ENCODE peak calls at places on chromosome 4, in seven cellular contexts. Y is substantia nigra; V is activated CD8-positive, alpha-beta T cell treated with anti-CD3 and anti-CD28 coated beads for 36 hours; X is dermis blood vessel endothelial cell; P is HT1080; Q is AML-193; E is iPS DF 19.7. H is an unnamed sample.

GRCh38 chr4:176566769-176567168 is 226.0 kb downstream of the VEGFC start:
- DNase-seq in Y (no peak), E (no peak), V (no peak), X (peak; percentile 33), P (no peak), Q (no peak), H (no peak)

GRCh38 chr4:150849016-150849415 is 166.1 kb downstream of the LRBA start:
- DNase-seq in P (peak; percentile 55), X (no peak), E (no peak), V (no peak), Q (no peak), Y (no peak), H (no peak)

GRCh38 chr4:71941001-71941400 is 90.8 kb upstream of the NPFFR2 start:
- DNase-seq in X (peak; percentile 4), P (no peak), Q (peak; percentile 15), E (no peak), V (no peak), Y (no peak), H (no peak)

GRCh38 chr4:174604198-174604597 is 81.9 kb upstream of the HPGD start:
- DNase-seq in Y (no peak), E (no peak), Q (peak; percentile 77), X (no peak), P (peak; percentile 70), V (no peak), H (peak; percentile 7)

GRCh38 chr4:168139336-168139735 is 47.0 kb downstream of the ANXA10 start:
- DNase-seq in X (no peak), Q (no peak), V (no peak), Y (no peak), E (no peak), P (peak; percentile 21), H (no peak)

GRCh38 chr4:94905511-94905910 is 147.8 kb downstream of the BMPR1B start:
- DNase-seq in P (no peak), E (no peak), X (no peak), Y (no peak), Q (no peak), V (no peak), H (no peak)

GRCh38 chr4:98662619-98663225 is 4.3 kb upstream of the TSPAN5 start:
- DNase-seq in E (no peak), Y (no peak), V (peak; percentile 60), Q (no peak), X (no peak), P (no peak), H (no peak)

GRCh38 chr4:62070291-62070852 is 870.2 kb downstream of the ADGRL3 start:
- DNase-seq in V (no peak), Y (no peak), Q (no peak), X (no peak), P (no peak), E (peak; percentile 9), H (no peak)

GRCh38 chr4:173057442-173057841 is 111.2 kb upstream of the GALNT7 start:
- DNase-seq in V (no peak), Y (no peak), P (peak; percentile 60), E (no peak), Q (no peak), X (peak; percentile 20), H (no peak)

GRCh38 chr4:6591781-6592180 is 16.8 kb downstream of the MAN2B2 start:
- DNase-seq in V (no peak), Q (no peak), Y (no peak), X (no peak), P (no peak), E (no peak), H (no peak)

GRCh38 chr4:72430988-72431387 is 138.0 kb downstream of the ADAMTS3 start:
- DNase-seq in P (no peak), X (no peak), V (no peak), Q (no peak), Y (no peak), E (no peak), H (no peak)